ENCODE peak calls at places on chromosomes 4 and X, in four cellular contexts. D is right lobe of liver, M is ovary, N is SK-N-SH. H is an unnamed sample. For H3K4me1 and H3K27me3, the result is how much of the 10 kb centered on the place peaks cover.

GRCh38 chr4:16457944-16458343 is 231.7 kb upstream of the TAPT1 start:
- DNase-seq in M (no peak), D (no peak), N (no peak), H (no peak)

GRCh38 chr4:182142146-182143085 is 100.8 kb upstream of the TENM3 start:
- DNase-seq in N (no peak), M (no peak), D (no peak), H (no peak)

GRCh38 chr4:47863486-47863885 is 25.6 kb upstream of the CORIN start:
- DNase-seq in D (no peak), M (no peak), N (no peak), H (no peak)

GRCh38 chr4:86762649-86763048 is 86.5 kb downstream of the SLC10A6 start:
- DNase-seq in D (no peak), N (no peak), M (no peak), H (no peak)

GRCh38 chr4:155392486-155393184 is 15.9 kb upstream of the MAP9 start:
- DNase-seq in D (no peak), M (no peak), N (no peak), H (no peak)

GRCh38 chr4:142402925-142403324 is 443.2 kb downstream of the INPP4B start:
- DNase-seq in D (no peak), M (no peak), N (no peak), H (no peak)

GRCh38 chr4:53507671-53508286 is 83.5 kb downstream of the LNX1 start:
- DNase-seq in N (no peak), M (no peak), D (peak), H (no peak)

GRCh38 chr4:188403272-188403671 is 264.0 kb downstream of the TRIML1 start:
- DNase-seq in N (peak), M (no peak), D (no peak), H (no peak)

GRCh38 chr4:42643685-42644084 is 13.2 kb downstream of the ATP8A1 start:
- DNase-seq in M (no peak), N (no peak), D (no peak), H (no peak)

GRCh38 chr4:145552181-145552822 is 66.9 kb upstream of the MMAA start:
- DNase-seq in N (no peak), M (no peak), D (no peak), H (no peak)

GRCh38 chr4:145541266-145541770 is 59.7 kb downstream of the SMAD1 start:
- DNase-seq in D (no peak), N (no peak), M (no peak), H (no peak)

GRCh38 chr4:145544998-145545397 is 63.3 kb downstream of the SMAD1 start:
- DNase-seq in M (no peak), N (no peak), D (no peak), H (no peak)

GRCh38 chr4:145545538-145546224 is 64.0 kb downstream of the SMAD1 start:
- DNase-seq in N (no peak), M (no peak), D (no peak), H (no peak)

GRCh38 chr4:145546556-145546955 is 64.9 kb downstream of the SMAD1 start:
- DNase-seq in D (no peak), M (no peak), N (no peak), H (no peak)
- H3K27ac ChIP-seq in D (no peak), M (no peak), N (no peak), H (no peak)

DNA sequence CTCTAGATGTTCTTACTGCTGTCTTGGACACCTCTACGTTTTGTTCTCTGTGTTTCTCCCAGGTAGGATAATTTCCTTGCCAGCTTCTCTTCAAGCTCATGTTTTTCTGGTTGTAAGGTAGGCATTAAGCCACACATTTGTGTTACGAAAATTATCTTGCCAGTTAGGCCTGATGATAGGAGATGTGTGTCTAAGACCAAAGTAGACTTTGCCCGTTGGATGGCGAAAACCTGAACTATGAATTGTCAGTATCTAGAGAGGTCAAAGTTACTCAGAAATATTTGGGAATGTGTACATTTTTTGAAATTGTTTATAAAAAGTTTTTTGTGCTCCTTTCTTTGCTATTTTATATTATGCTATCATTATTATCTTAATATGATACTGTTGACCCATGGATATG is 72.8 kb downstream of the FHIP1A start:
- DNase-seq in M (no peak), D (no peak), N (no peak), H (no peak)
- H3K4me1 ChIP-seq in M (under half), D (under half), N (under half), H (under half)

DNA sequence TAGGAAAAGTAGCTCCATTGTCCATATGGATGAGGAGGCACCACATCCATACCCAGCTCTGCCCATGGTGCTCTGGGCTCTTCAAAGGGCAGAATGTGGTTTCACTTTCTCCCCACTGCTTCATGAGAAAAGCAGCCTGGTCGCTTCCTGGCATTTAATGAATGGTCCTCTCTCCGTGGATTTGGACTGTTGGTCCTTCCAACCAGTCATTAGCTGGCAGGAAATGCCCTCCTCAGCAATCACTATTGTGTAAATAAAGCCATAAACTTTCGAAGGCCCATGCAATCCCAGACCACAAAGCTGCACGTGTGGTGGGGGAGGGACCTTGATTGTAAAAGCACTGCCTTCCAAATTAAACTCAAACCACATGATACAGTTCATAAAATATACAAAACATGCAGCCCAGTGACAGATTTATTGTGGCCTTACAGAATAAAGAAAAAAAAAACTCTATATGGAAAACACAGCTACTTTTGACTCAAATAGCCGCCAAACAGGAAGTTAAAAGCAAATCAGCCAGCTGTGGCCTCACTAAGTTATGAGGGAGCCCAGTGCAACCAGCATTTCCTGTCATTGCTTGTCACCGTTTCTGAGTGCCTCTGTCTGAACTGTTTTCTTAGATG is 8.1 kb downstream of the MBNL3 start:
- DNase-seq in M (peak), N (no peak), D (peak), H (peak)
- H3K27me3 ChIP-seq in M (under half), N (under half), D (under half), H (under half)

GRCh38 chrX:136183917-136184316 is 36.6 kb downstream of the FHL1 start:
- DNase-seq in D (no peak), N (no peak), M (no peak), H (no peak)

GRCh38 chrX:136179133-136179532 is 31.8 kb downstream of the FHL1 start:
- DNase-seq in D (no peak), N (no peak), M (no peak), H (no peak)

GRCh38 chrX:136185409-136186022 is 38.2 kb downstream of the FHL1 start:
- DNase-seq in D (no peak), N (no peak), M (no peak), H (no peak)

GRCh38 chrX:136183175-136183574 is 35.8 kb downstream of the FHL1 start:
- DNase-seq in N (no peak), M (no peak), D (no peak), H (no peak)

GRCh38 chrX:136182394-136182793 is 35.1 kb downstream of the FHL1 start:
- DNase-seq in N (no peak), D (no peak), M (no peak), H (no peak)
- H3K27ac ChIP-seq in N (no peak), D (no peak), M (no peak), H (no peak)

DNA sequence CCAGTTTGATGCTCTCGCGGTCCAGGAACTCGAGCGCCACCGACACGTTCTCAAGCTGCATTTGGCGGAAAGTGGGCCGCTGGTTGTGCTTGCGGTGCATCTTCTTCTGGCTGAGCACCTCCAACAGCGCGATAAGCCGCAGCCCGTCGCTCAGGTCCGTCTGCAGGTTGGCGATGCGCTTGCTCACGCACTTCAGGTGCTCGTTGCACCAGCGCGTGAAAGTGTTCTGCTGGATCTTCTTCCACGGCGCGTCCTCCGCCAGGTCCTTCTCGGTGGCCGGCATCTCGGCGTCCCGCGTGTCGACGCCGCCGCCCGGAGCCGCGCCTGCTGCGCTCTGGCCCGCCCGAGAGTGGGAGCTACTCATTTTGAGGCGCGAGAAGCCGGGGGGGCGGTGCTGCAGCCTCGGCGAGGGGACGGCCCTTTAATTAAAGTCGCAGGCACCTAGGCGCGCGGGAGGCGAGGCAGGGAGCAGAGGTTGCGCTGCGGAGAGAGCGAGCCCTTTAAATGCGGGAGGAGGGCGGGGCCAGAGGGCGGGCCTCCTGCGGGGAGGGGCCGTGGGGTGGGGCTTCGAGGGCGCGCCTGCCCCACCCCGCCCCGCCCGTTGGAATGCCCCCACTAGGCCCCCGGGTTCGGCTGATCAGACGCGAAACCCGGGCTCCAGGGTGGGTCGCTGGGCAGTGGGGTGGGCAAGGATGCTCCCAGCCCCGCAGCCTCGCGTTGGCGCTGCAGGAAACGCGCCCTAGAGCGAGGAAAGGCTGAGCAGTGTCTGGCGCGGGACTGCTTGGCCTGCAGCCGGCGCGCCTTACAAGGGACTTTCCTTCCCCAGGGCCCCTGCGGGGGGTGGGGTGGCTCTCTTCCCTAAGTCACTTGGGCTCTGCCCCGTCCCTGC is 3.3 kb downstream of the FLNA start:
- DNase-seq in M (peak), N (peak), D (peak), H (peak)
- H3K4me1 ChIP-seq in M (under half), N (under half), D (under half), H (under half)